ENCODE peak calls at places on chromosomes 16 and 17, in eight cellular contexts. S is tibial nerve; J is K562; C is skeletal muscle cell; G is stimulated activated CD8-positive, alpha-beta memory T cell treated with anti-CD3 and anti-CD28 coated beads, Interleukin-15, amount 100 ng/mL, for 48 hours; I is hepatic stellate cell; U is mucosa of descending colon; D is WTC11. T is an unnamed sample.

GRCh38 chr17:66115246-66115645 is 76.7 kb downstream of the CEP112 start:
- DNase-seq in S (no peak), J (no peak), C (no peak), G (no peak), I (peak; percentile 5), U (no peak), D (no peak), T (peak; percentile 66)

GRCh38 chr17:740240-741055 is 8.1 kb downstream of the TLCD3A start:
- DNase-seq in S (no peak), J (no peak), C (no peak), G (peak; percentile 33), I (no peak), U (peak; percentile 52), D (no peak), T (no peak)

GRCh38 chr16:80852261-80852872 is 48.0 kb upstream of the CDYL2 start:
- DNase-seq in S (no peak), J (peak; percentile 37), C (no peak), G (no peak), I (peak; percentile 24), U (no peak), D (peak; percentile 68), T (peak; percentile 29)

GRCh38 chr16:77236063-77236511 is 36.9 kb downstream of the SYCE1L start:
- DNase-seq in S (peak; percentile 88), J (peak; percentile 90), C (no peak), G (peak; percentile 73), I (peak; percentile 72), U (peak; percentile 80), D (peak; percentile 94), T (peak; percentile 73)

GRCh38 chr16:73616186-73616585 is 568.3 kb upstream of the ZFHX3 start:
- DNase-seq in S (no peak), J (peak; percentile 3), C (no peak), G (no peak), I (no peak), U (no peak), D (no peak), T (peak; percentile 3)

GRCh38 chr17:51032850-51033249 is 87.8 kb downstream of the SPAG9 start:
- DNase-seq in S (no peak), J (no peak), C (no peak), G (no peak), I (no peak), U (no peak), D (no peak), T (peak; percentile 39)

GRCh38 chr17:61481421-61481820 is 29.2 kb downstream of the TBX4 start:
- DNase-seq in S (no peak), J (no peak), C (no peak), G (no peak), I (no peak), U (no peak), D (no peak), T (no peak)

GRCh38 chr17:60231234-60231633 is 81.5 kb downstream of the CA4 start:
- DNase-seq in S (no peak), J (peak; percentile 22), C (no peak), G (no peak), I (no peak), U (no peak), D (no peak), T (peak; percentile 21)

GRCh38 chr16:8374586-8374985 is 215.7 kb downstream of the TMEM114 start:
- DNase-seq in S (no peak), J (no peak), C (no peak), G (no peak), I (no peak), U (no peak), D (no peak), T (no peak)

GRCh38 chr16:68992521-68992920 is 112.9 kb upstream of the HAS3 start:
- DNase-seq in S (no peak), J (no peak), C (no peak), G (no peak), I (peak; percentile 35), U (no peak), D (no peak), T (peak; percentile 64)

GRCh38 chr17:4788807-4789700 is at the start of gene GLTPD2:
- DNase-seq in S (no peak), J (no peak), C (no peak), G (no peak), I (no peak), U (peak; percentile 62), D (peak; percentile 34), T (no peak)

GRCh38 chr16:25219070-25219737 is 2.5 kb downstream of the AQP8 start:
- DNase-seq in S (no peak), J (no peak), C (no peak), G (no peak), I (no peak), U (no peak), D (no peak), T (no peak)

GRCh38 chr17:49959183-49959935 is 9.6 kb upstream of the DLX4 start:
- DNase-seq in S (no peak), J (peak; percentile 30), C (no peak), G (no peak), I (no peak), U (no peak), D (peak; percentile 51), T (no peak)

GRCh38 chr16:1127971-1128715 is 24.8 kb upstream of the CACNA1H start:
- DNase-seq in S (no peak), J (no peak), C (no peak), G (no peak), I (no peak), U (no peak), D (no peak), T (no peak)

GRCh38 chr16:50602531-50603205 is 54.5 kb downstream of the NKD1 start:
- DNase-seq in S (no peak), J (no peak), C (no peak), G (no peak), I (no peak), U (peak; percentile 48), D (no peak), T (no peak)

GRCh38 chr16:54135361-54136275 is 151.0 kb downstream of the IRX3 start:
- DNase-seq in S (no peak), J (no peak), C (peak; percentile 40), G (no peak), I (peak; percentile 30), U (no peak), D (no peak), T (peak; percentile 83)

GRCh38 chr17:81132197-81132540 is 33.1 kb upstream of the PVALEF start:
- DNase-seq in S (no peak), J (no peak), C (no peak), G (no peak), I (no peak), U (no peak), D (no peak), T (no peak)

GRCh38 chr17:73343168-73343634 is 31.4 kb upstream of the CDC42EP4 start:
- DNase-seq in S (peak; percentile 53), J (peak; percentile 30), C (peak; percentile 67), G (no peak), I (peak; percentile 91), U (peak; percentile 71), D (peak; percentile 78), T (peak; percentile 84)